ENCODE peak calls at places on chromosomes 12 and 14, in six cellular contexts. W is aorta, F is cardiac fibroblast, Z is heart left ventricle, S is HS-5, H is mucosa of descending colon. I is an unnamed sample.

GRCh38 chr12:53170245-53170644 is 10.3 kb upstream of the ZNF740 start:
- DNase-seq in H (no peak), S (no peak), Z (no peak), F (no peak), W (no peak), I (no peak)

GRCh38 chr12:49231881-49232650 is 32.8 kb upstream of the TUBA1C start:
- DNase-seq in Z (no peak), W (no peak), H (no peak), S (no peak), F (no peak), I (no peak)

GRCh38 chr12:28202374-28203130 is 12.3 kb downstream of the CCDC91 start:
- DNase-seq in S (no peak), H (no peak), W (no peak), F (no peak), Z (no peak), I (no peak)

GRCh38 chr12:46082473-46082872 is 92.1 kb upstream of the SCAF11 start:
- DNase-seq in Z (no peak), F (no peak), H (no peak), W (no peak), S (no peak), I (no peak)

GRCh38 chr12:14668591-14668990 is 27.8 kb downstream of the GUCY2C start:
- DNase-seq in S (no peak), Z (peak), F (no peak), H (no peak), W (no peak), I (no peak)

GRCh38 chr12:7501031-7501585 is 2.5 kb downstream of the CD163 start:
- DNase-seq in F (peak), W (no peak), S (peak), Z (no peak), H (no peak), I (no peak)

GRCh38 chr14:50943261-50943942 is 881 bp downstream of the PYGL start:
- DNase-seq in F (peak), H (peak), S (no peak), W (peak), Z (peak), I (peak)

GRCh38 chr14:70779667-70780066 is 29.6 kb downstream of the MAP3K9 start:
- DNase-seq in Z (peak), S (no peak), H (no peak), W (no peak), F (no peak), I (no peak)

GRCh38 chr12:14845350-14845750 is 2.0 kb upstream of the ART4 start:
- DNase-seq in Z (no peak), H (no peak), F (peak), W (no peak), S (no peak), I (peak)

GRCh38 chr14:78143489-78144145 is 26.6 kb upstream of the NRXN3 start:
- DNase-seq in W (no peak), F (peak), H (no peak), Z (no peak), S (peak), I (peak)

GRCh38 chr12:6390084-6390799 is 6.3 kb downstream of the LTBR start:
- DNase-seq in Z (no peak), F (no peak), S (no peak), H (peak), W (peak), I (no peak)

GRCh38 chr12:42299392-42300308 is 26.2 kb downstream of the ZCRB1 start:
- DNase-seq in Z (no peak), W (no peak), H (no peak), S (peak), F (peak), I (peak)

GRCh38 chr12:124993568-124994434 is at the start of gene BRI3BP:
- DNase-seq in H (peak), S (no peak), W (peak), Z (peak), F (peak), I (peak)

GRCh38 chr14:103401223-103402214 is 16.3 kb downstream of the MARK3 start:
- DNase-seq in Z (no peak), H (no peak), S (peak), W (no peak), F (peak), I (peak)

GRCh38 chr14:53786045-53786444 is 170.6 kb downstream of the BMP4 start:
- DNase-seq in Z (no peak), H (no peak), F (peak), W (no peak), S (no peak), I (no peak)

GRCh38 chr12:30507576-30507975 is 188.1 kb downstream of the IPO8 start:
- DNase-seq in H (no peak), F (no peak), S (no peak), Z (no peak), W (no peak), I (no peak)

GRCh38 chr12:104340917-104341611 is 37.5 kb downstream of the EID3 start:
- DNase-seq in F (no peak), S (no peak), H (no peak), W (no peak), Z (no peak), I (no peak)

GRCh38 chr12:98894412-98895085 is 249.5 kb downstream of the APAF1 start:
- DNase-seq in S (no peak), W (no peak), H (no peak), Z (no peak), F (no peak), I (no peak)

GRCh38 chr12:92886131-92886530 is 43.0 kb downstream of the EEA1 start:
- DNase-seq in W (no peak), F (no peak), H (no peak), S (no peak), Z (no peak), I (no peak)

GRCh38 chr14:70882771-70883492 is 24.3 kb upstream of the PCNX1 start:
- DNase-seq in S (no peak), F (peak), Z (no peak), W (no peak), H (no peak), I (peak)

GRCh38 chr14:96597680-96598079 is 95.5 kb downstream of the PAPOLA start:
- DNase-seq in H (no peak), S (no peak), W (no peak), Z (no peak), F (no peak), I (no peak)

GRCh38 chr12:131434208-131435125 is 276.4 kb upstream of the SFSWAP start:
- DNase-seq in F (no peak), S (no peak), W (no peak), H (no peak), Z (no peak), I (no peak)

GRCh38 chr12:122032570-122032969 is 10.9 kb downstream of the BCL7A start:
- DNase-seq in H (no peak), S (no peak), Z (no peak), F (no peak), W (no peak), I (no peak)